ENCODE peak calls at places on chromosomes 2 and 18, in seven cellular contexts. Y, D, J, L, C, I and K are unnamed samples.

GRCh38 chr2:604385-604784 is 72.8 kb downstream of the TMEM18 start:
- DNase-seq in Y (no peak), D (no peak), J (no peak), L (no peak), C (no peak), I (peak; percentile 35), K (no peak)

GRCh38 chr2:10536569-10537133 is 88.5 kb upstream of the ODC1 start:
- DNase-seq in Y (no peak), D (no peak), J (no peak), L (no peak), C (no peak), I (no peak), K (no peak)

GRCh38 chr2:38712413-38712812 is 38.7 kb downstream of the SRSF7 start:
- DNase-seq in Y (no peak), D (no peak), J (no peak), L (no peak), C (no peak), I (no peak), K (no peak)

GRCh38 chr2:188811522-188811921 is 162.7 kb upstream of the COL3A1 start:
- DNase-seq in Y (no peak), D (no peak), J (no peak), L (peak; percentile 81), C (no peak), I (no peak), K (no peak)

GRCh38 chr2:3762771-3763447 is 59.5 kb downstream of the DCDC2C start:
- DNase-seq in Y (no peak), D (no peak), J (no peak), L (no peak), C (no peak), I (peak; percentile 24), K (no peak)

GRCh38 chr2:62197017-62197586 is 1.2 kb downstream of the B3GNT2 start:
- DNase-seq in Y (no peak), D (peak; percentile 38), J (no peak), L (no peak), C (peak; percentile 43), I (no peak), K (no peak)

GRCh38 chr18:4108016-4108415 is 347.1 kb downstream of the DLGAP1 start:
- DNase-seq in Y (no peak), D (no peak), J (no peak), L (no peak), C (no peak), I (no peak), K (no peak)

GRCh38 chr2:165382362-165382761 is 87.1 kb upstream of the CSRNP3 start:
- DNase-seq in Y (no peak), D (no peak), J (no peak), L (no peak), C (no peak), I (no peak), K (no peak)

GRCh38 chr2:174729797-174730529 is 34.3 kb downstream of the CHRNA1 start:
- DNase-seq in Y (no peak), D (peak; percentile 43), J (no peak), L (peak; percentile 10), C (no peak), I (peak; percentile 59), K (no peak)

GRCh38 chr2:219510512-219511135 is 3.7 kb upstream of the ASIC4 start:
- DNase-seq in Y (no peak), D (no peak), J (no peak), L (no peak), C (no peak), I (no peak), K (peak; percentile 62)

GRCh38 chr18:28164772-28165483 is 12.0 kb downstream of the CDH2 start:
- DNase-seq in Y (no peak), D (no peak), J (no peak), L (no peak), C (no peak), I (no peak), K (no peak)

GRCh38 chr2:108280466-108280865 is 8.2 kb upstream of the SULT1C2 start:
- DNase-seq in Y (no peak), D (no peak), J (no peak), L (no peak), C (no peak), I (no peak), K (no peak)

GRCh38 chr2:169871994-169872393 is 44.7 kb downstream of the UBR3 start:
- DNase-seq in Y (no peak), D (no peak), J (no peak), L (no peak), C (no peak), I (no peak), K (no peak)

GRCh38 chr2:169877406-169877805 is 50.2 kb downstream of the UBR3 start:
- DNase-seq in Y (peak; percentile 10), D (no peak), J (no peak), L (peak; percentile 33), C (peak; percentile 31), I (no peak), K (no peak)
- TF ChIP-seq CEBPB in Y (no peak), D (no peak), J (no peak), L (no peak), C (no peak), I (no peak), K (no peak)

GRCh38 chr18:33372442-33372841 is 68.1 kb downstream of the CCDC178 start:
- DNase-seq in Y (no peak), D (no peak), J (no peak), L (no peak), C (no peak), I (no peak), K (no peak)

GRCh38 chr18:33375829-33376228 is 64.7 kb downstream of the CCDC178 start:
- DNase-seq in Y (no peak), D (no peak), J (no peak), L (no peak), C (no peak), I (no peak), K (no peak)

DNA sequence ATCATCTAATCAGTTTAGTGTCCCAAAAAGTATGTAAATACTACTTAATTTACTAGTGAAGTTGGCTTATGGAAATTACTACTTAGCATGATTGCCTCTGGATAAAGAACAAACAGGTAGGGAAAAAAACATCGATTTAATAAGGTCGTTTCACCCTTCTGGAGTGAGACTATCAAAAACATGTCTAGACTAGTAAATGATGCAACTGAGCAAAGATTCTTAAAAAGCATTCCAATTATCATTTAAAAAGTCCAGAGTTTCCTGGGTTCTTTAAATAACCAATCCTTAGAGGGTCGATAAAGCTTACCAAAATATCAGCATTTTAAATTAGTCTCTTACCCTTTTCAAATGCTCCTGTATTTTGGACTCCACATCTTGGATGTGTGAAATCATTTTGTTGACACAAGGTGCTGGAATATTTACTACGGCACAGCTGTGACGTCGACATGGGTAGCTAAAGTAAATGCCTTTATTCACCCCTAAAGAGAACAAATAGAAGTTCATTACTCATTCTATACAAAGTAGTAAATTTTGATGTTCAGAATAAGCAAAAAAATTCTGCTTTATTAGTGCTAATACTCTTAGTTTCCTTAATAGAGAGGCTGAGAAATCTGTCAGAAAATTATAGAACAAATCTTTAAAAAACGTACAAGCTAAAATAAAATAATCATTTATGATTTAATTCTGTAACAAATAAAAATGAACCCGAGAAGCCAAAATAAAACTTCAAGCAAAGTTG is 70.6 kb downstream of the CCDC178 start:
- DNase-seq in Y (no peak), D (no peak), J (no peak), L (no peak), C (no peak), I (no peak), K (no peak)
- TF ChIP-seq CEBPB in Y (no peak), D (no peak), J (no peak), L (no peak), C (no peak), I (no peak), K (no peak)

GRCh38 chr18:37122877-37123276 is 293.9 kb downstream of the KIAA1328 start:
- DNase-seq in Y (no peak), D (no peak), J (no peak), L (no peak), C (peak; percentile 17), I (no peak), K (no peak)

DNA sequence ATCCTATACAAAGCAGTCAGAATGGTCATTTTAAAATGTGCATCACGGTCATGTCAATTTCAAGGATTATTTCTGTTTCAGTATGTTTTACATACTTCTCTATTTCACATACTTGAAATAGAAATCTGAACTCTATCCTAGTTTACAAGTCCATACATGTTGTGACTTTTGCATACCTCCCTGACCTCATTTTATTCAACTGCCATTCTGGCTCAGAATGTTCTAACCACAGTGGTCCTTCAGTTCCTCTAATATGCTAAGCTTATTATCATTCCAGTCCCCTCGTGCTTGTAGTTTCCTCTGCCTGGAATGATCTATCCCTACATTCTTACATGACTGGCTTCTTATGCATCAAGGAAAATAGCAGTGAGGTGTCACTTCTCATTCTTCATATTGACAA is 295.6 kb downstream of the KIAA1328 start:
- DNase-seq in Y (no peak), D (no peak), J (peak; percentile 9), L (no peak), C (no peak), I (no peak), K (no peak)
- TF ChIP-seq CEBPB in Y (no peak), D (no peak), J (no peak), L (no peak), C (no peak), I (no peak), K (no peak)

GRCh38 chr2:218026676-218027425 is 24.1 kb upstream of the TNS1 start:
- DNase-seq in Y (no peak), D (no peak), J (no peak), L (no peak), C (no peak), I (peak; percentile 44), K (no peak)
- TF ChIP-seq CEBPB in Y (no peak), D (no peak), J (no peak), L (no peak), C (no peak), I (no peak), K (no peak)

GRCh38 chr18:9806905-9807304 is 78.9 kb upstream of the TXNDC2 start:
- DNase-seq in Y (no peak), D (no peak), J (no peak), L (no peak), C (peak; percentile 75), I (no peak), K (no peak)
- TF ChIP-seq CEBPB in Y (no peak), D (no peak), J (no peak), L (no peak), C (peak; percentile 0), I (no peak), K (no peak)